ENCODE peak calls at places on chromosome 3, in nine cellular contexts. P is HS-27A; K is effector memory CD4-positive, alpha-beta T cell; X is stimulated activated CD8-positive, alpha-beta memory T cell treated with anti-CD3 and anti-CD28 coated beads, Interleukin-15, amount 100 ng/mL, for 4 hours; N is amygdala; U is lower lobe of right lung; D is Caki2; A is CD8-positive, alpha-beta T cell; B is cardiac muscle cell. H is an unnamed sample.

GRCh38 chr3:119731545-119732343 is 28.9 kb downstream of the CFAP91 start:
- DNase-seq in U (no peak), D (peak), B (no peak), X (no peak), A (no peak), P (peak), N (no peak), K (no peak), H (peak)

GRCh38 chr3:29416514-29416913 is 135.6 kb downstream of the RBMS3 start:
- DNase-seq in X (no peak), P (peak), U (no peak), B (no peak), N (no peak), K (no peak), D (no peak), A (no peak), H (no peak)

GRCh38 chr3:132554437-132554836 is 42.6 kb upstream of the ACKR4 start:
- DNase-seq in P (no peak), X (no peak), N (no peak), U (no peak), D (no peak), A (no peak), K (no peak), B (peak), H (no peak)

GRCh38 chr3:188220988-188221818 is 67.2 kb downstream of the LPP start:
- DNase-seq in D (no peak), B (no peak), X (no peak), K (no peak), U (no peak), P (no peak), A (no peak), N (no peak), H (peak)

GRCh38 chr3:60641354-60641753 is 609.9 kb downstream of the FHIT start:
- DNase-seq in P (no peak), B (no peak), A (no peak), D (no peak), X (no peak), K (no peak), N (no peak), U (no peak), H (no peak)

GRCh38 chr3:121295966-121296365 is 249.8 kb downstream of the POLQ start:
- DNase-seq in N (no peak), X (no peak), P (peak), A (no peak), D (no peak), B (no peak), K (no peak), U (no peak), H (no peak)

GRCh38 chr3:21954709-21955108 is 203.7 kb upstream of the ZNF385D start:
- DNase-seq in N (no peak), A (no peak), X (no peak), D (no peak), K (no peak), P (peak), U (no peak), B (peak), H (peak)

GRCh38 chr3:119240101-119240581 is 537 bp downstream of the B4GALT4 start:
- DNase-seq in K (no peak), U (no peak), D (no peak), B (peak), N (no peak), A (peak), P (no peak), X (no peak), H (no peak)

GRCh38 chr3:53690521-53690920 is 155.7 kb downstream of the CHDH start:
- DNase-seq in D (no peak), A (no peak), N (no peak), P (no peak), X (no peak), U (no peak), B (no peak), K (no peak), H (no peak)

GRCh38 chr3:66572938-66573710 is 72.3 kb upstream of the LRIG1 start:
- DNase-seq in P (no peak), B (no peak), U (no peak), N (no peak), K (no peak), A (no peak), X (no peak), D (no peak), H (no peak)

GRCh38 chr3:104750581-104750980 is 616.1 kb upstream of the ALCAM start:
- DNase-seq in U (no peak), B (no peak), D (no peak), N (no peak), K (no peak), P (no peak), A (no peak), X (no peak), H (peak)

GRCh38 chr3:30473374-30474051 is 132.9 kb upstream of the TGFBR2 start:
- DNase-seq in P (no peak), B (peak), K (no peak), N (no peak), D (no peak), X (no peak), A (no peak), U (peak), H (peak)

GRCh38 chr3:30659270-30660127 is 53.1 kb downstream of the TGFBR2 start:
- DNase-seq in D (peak), P (peak), N (no peak), B (peak), U (no peak), K (no peak), A (no peak), X (no peak), H (peak)

GRCh38 chr3:66107855-66108254 is 69.1 kb upstream of the MAGI1 start:
- DNase-seq in P (no peak), D (no peak), U (no peak), N (no peak), K (no peak), A (no peak), X (no peak), B (peak), H (peak)

GRCh38 chr3:175431396-175431795 is 572.3 kb downstream of the NAALADL2 start:
- DNase-seq in A (no peak), P (no peak), B (peak), K (no peak), N (no peak), U (no peak), X (no peak), D (no peak), H (no peak)

GRCh38 chr3:191753186-191753585 is 292.2 kb downstream of the PYDC2 start:
- DNase-seq in K (no peak), P (no peak), U (no peak), X (no peak), B (no peak), D (no peak), A (no peak), N (no peak), H (peak)

GRCh38 chr3:81339040-81339845 is 422.2 kb downstream of the GBE1 start:
- DNase-seq in N (no peak), U (no peak), A (no peak), D (peak), X (no peak), P (peak), B (peak), K (no peak), H (no peak)

GRCh38 chr3:128226794-128227399 is 73.6 kb downstream of the EEFSEC start:
- DNase-seq in D (no peak), B (peak), A (peak), X (no peak), K (no peak), U (no peak), P (no peak), N (peak), H (peak)

GRCh38 chr3:78004578-78004977 is 964.7 kb downstream of the ROBO2 start:
- DNase-seq in B (no peak), K (no peak), P (no peak), X (no peak), A (no peak), N (no peak), D (peak), U (no peak), H (no peak)

GRCh38 chr3:39990532-39990931 is 181.1 kb downstream of the MYRIP start:
- DNase-seq in X (no peak), N (no peak), P (peak), A (no peak), K (no peak), B (peak), D (peak), U (no peak), H (peak)

GRCh38 chr3:41681479-41681878 is 280.4 kb downstream of the ULK4 start:
- DNase-seq in D (peak), A (no peak), N (no peak), B (peak), P (peak), X (no peak), K (no peak), U (no peak), H (peak)

GRCh38 chr3:170421147-170421641 is 2.5 kb downstream of the CLDN11 start:
- DNase-seq in P (no peak), U (no peak), D (no peak), N (peak), A (no peak), K (no peak), B (peak), X (no peak), H (no peak)

GRCh38 chr3:49745986-49746385 is 22.2 kb upstream of the GMPPB start:
- DNase-seq in B (peak), P (no peak), N (no peak), A (no peak), U (no peak), D (no peak), X (no peak), K (no peak), H (no peak)

GRCh38 chr3:130850846-130851245 is 43.0 kb upstream of the ATP2C1 start:
- DNase-seq in P (no peak), K (no peak), D (no peak), A (no peak), U (no peak), B (peak), N (no peak), X (no peak), H (no peak)

GRCh38 chr3:50807266-50807665 is 132.5 kb downstream of the DOCK3 start:
- DNase-seq in X (no peak), P (no peak), K (no peak), B (no peak), N (no peak), A (no peak), U (no peak), D (peak), H (no peak)

GRCh38 chr3:18351823-18352744 is 73.1 kb downstream of the SATB1 start:
- DNase-seq in A (no peak), P (no peak), U (peak), K (no peak), X (no peak), D (no peak), N (no peak), B (no peak), H (no peak)

GRCh38 chr3:149332781-149333517 is 487 bp downstream of the TM4SF18 start:
- DNase-seq in K (no peak), X (no peak), D (peak), P (no peak), U (no peak), B (no peak), A (no peak), N (no peak), H (no peak)

H was measured in GM04504.